ENCODE peak calls at places on chromosomes 7 and 10, in four cellular contexts. U is activated T-cell treated with anti-CD3 and anti-CD28 coated beads, Interleukin-2, amount 50 U/mL, for 24 hours; R is T follicular helper cell; W is A549. Y is an unnamed sample.

GRCh38 chr10:17236468-17236886 is 8.4 kb downstream of the VIM start:
- DNase-seq in U (no peak), R (no peak), W (no peak), Y (no peak)

GRCh38 chr10:51585742-51586141 is 113.7 kb downstream of the CSTF2T start:
- DNase-seq in U (no peak), R (no peak), W (no peak), Y (no peak)

GRCh38 chr10:103227416-103227815 is 18.3 kb upstream of the RPEL1 start:
- DNase-seq in U (no peak), R (no peak), W (no peak), Y (no peak)

GRCh38 chr10:126001579-126001978 is 105.2 kb downstream of the FANK1 start:
- DNase-seq in U (no peak), R (no peak), W (peak), Y (no peak)

GRCh38 chr7:47496666-47497065 is 85.2 kb downstream of the TNS3 start:
- DNase-seq in U (no peak), R (no peak), W (no peak), Y (no peak)

GRCh38 chr10:100988166-100988565 is 823 bp downstream of the TWNK start:
- DNase-seq in U (no peak), R (no peak), W (no peak), Y (no peak)

GRCh38 chr7:33973235-33974015 is 68.1 kb downstream of the BMPER start:
- DNase-seq in U (no peak), R (no peak), W (no peak), Y (no peak)

GRCh38 chr7:54810401-54810800 is 51.4 kb upstream of the SEC61G start:
- DNase-seq in U (no peak), R (no peak), W (no peak), Y (no peak)

GRCh38 chr10:12958546-12959110 is 42.9 kb downstream of the CCDC3 start:
- DNase-seq in U (no peak), R (no peak), W (no peak), Y (no peak)

GRCh38 chr10:102641398-102641797 is 2.9 kb upstream of the TRIM8 start:
- DNase-seq in U (no peak), R (no peak), W (no peak), Y (no peak)

GRCh38 chr10:77586719-77587423 is 50.7 kb downstream of the KCNMA1 start:
- DNase-seq in U (no peak), R (no peak), W (no peak), Y (no peak)

GRCh38 chr7:20299647-20300312 is 30.9 kb upstream of the ITGB8 start:
- DNase-seq in U (no peak), R (no peak), W (no peak), Y (no peak)

GRCh38 chr7:32347244-32347828 is 142.8 kb downstream of the LSM5 start:
- DNase-seq in U (no peak), R (no peak), W (peak), Y (no peak)

GRCh38 chr10:19628767-19629443 is 187.3 kb upstream of the PLXDC2 start:
- DNase-seq in U (no peak), R (no peak), W (no peak), Y (no peak)

GRCh38 chr10:122323941-122324675 is 50.4 kb upstream of the PLEKHA1 start:
- DNase-seq in U (no peak), R (no peak), W (no peak), Y (no peak)

GRCh38 chr10:3616880-3617279 is 168.1 kb downstream of the KLF6 start:
- DNase-seq in U (no peak), R (no peak), W (no peak), Y (no peak)

GRCh38 chr10:22702348-22702747 is 12.0 kb downstream of the PIP4K2A start:
- DNase-seq in U (no peak), R (no peak), W (no peak), Y (no peak)

GRCh38 chr7:127107601-127108007 is 145.1 kb downstream of the GRM8 start:
- DNase-seq in U (no peak), R (peak), W (peak), Y (no peak)

GRCh38 chr10:73785721-73786511 is 510 bp downstream of the ZSWIM8 start:
- DNase-seq in U (peak), R (peak), W (no peak), Y (peak)